ENCODE peak calls at places on chromosomes 13 and 19, in four cellular contexts. N, H, C and K are unnamed samples.
A peak's percentile ranks its signal among the peaks of the same experiment; 100 is the strongest.

GRCh38 chr13:90641884-90642283 is 705.6 kb upstream of the MIR17HG start:
- DNase-seq in N (no peak), H (no peak), C (no peak), K (no peak)

GRCh38 chr13:28220166-28220565 is 81.8 kb downstream of the PAN3 start:
- DNase-seq in N (no peak), H (no peak), C (no peak), K (no peak)

GRCh38 chr13:21997726-21998125 is 326.9 kb downstream of the FGF9 start:
- DNase-seq in N (no peak), H (no peak), C (no peak), K (no peak)

GRCh38 chr19:29858000-29858596 is 46.3 kb downstream of the CCNE1 start:
- DNase-seq in N (no peak), H (peak; percentile 18), C (no peak), K (peak; percentile 74)

GRCh38 chr13:97364031-97364430 is 69.9 kb upstream of the RAP2A start:
- DNase-seq in N (no peak), H (no peak), C (no peak), K (no peak)

GRCh38 chr19:15722956-15723355 is 4.9 kb upstream of the OR10H2 start:
- DNase-seq in N (no peak), H (no peak), C (no peak), K (no peak)

GRCh38 chr19:48964205-48965032 is 690 bp upstream of the FTL start:
- DNase-seq in N (no peak), H (no peak), C (peak; percentile 47), K (peak; percentile 31)

GRCh38 chr13:44329909-44330545 is 43.6 kb upstream of the SERP2 start:
- DNase-seq in N (no peak), H (no peak), C (no peak), K (no peak)

GRCh38 chr19:55109527-55110291 is 7.7 kb downstream of the PPP1R12C start:
- DNase-seq in N (no peak), H (no peak), C (no peak), K (no peak)

GRCh38 chr13:29886446-29886845 is 36.0 kb upstream of the UBL3 start:
- DNase-seq in N (no peak), H (no peak), C (no peak), K (no peak)

GRCh38 chr13:44591316-44591715 is 15.2 kb upstream of the TSC22D1 start:
- DNase-seq in N (no peak), H (no peak), C (no peak), K (peak; percentile 28)

GRCh38 chr13:92315265-92315664 is 911.3 kb upstream of the GPC6 start:
- DNase-seq in N (no peak), H (no peak), C (no peak), K (no peak)

GRCh38 chr19:1651548-1652394 is 644 bp downstream of the TCF3 start:
- DNase-seq in N (peak; percentile 41), H (peak; percentile 51), C (no peak), K (peak; percentile 79)

GRCh38 chr13:66296875-66297274 is 933.3 kb downstream of the PCDH9 start:
- DNase-seq in N (no peak), H (no peak), C (no peak), K (no peak)